ENCODE peak calls at places on chromosomes 5 and 9, in five cellular contexts. D is fibroblast of lung, U is GM12891, M is bronchial epithelial cell, O is KG1. Y is an unnamed sample.

GRCh38 chr9:136347472-136348256 is 15.9 kb downstream of the DNLZ start:
- DNase-seq in D (no peak), U (no peak), M (no peak), O (no peak), Y (no peak)

GRCh38 chr9:6783753-6784152 is 26.0 kb downstream of the KDM4C start:
- DNase-seq in D (no peak), U (no peak), M (no peak), O (no peak), Y (no peak)

GRCh38 chr9:99327667-99328066 is 105.6 kb downstream of the SEC61B start:
- DNase-seq in D (no peak), U (no peak), M (peak; percentile 55), O (no peak), Y (no peak)

GRCh38 chr5:121025671-121026070 is 561.6 kb downstream of the PRR16 start:
- DNase-seq in D (no peak), U (no peak), M (no peak), O (no peak), Y (no peak)

GRCh38 chr5:11075010-11075860 is 314.2 kb upstream of the DAP start:
- DNase-seq in D (no peak), U (no peak), M (no peak), O (no peak), Y (no peak)

GRCh38 chr5:35672995-35673394 is 55.3 kb downstream of the SPEF2 start:
- DNase-seq in D (no peak), U (no peak), M (no peak), O (no peak), Y (no peak)

GRCh38 chr5:139746691-139747582 is 48.7 kb upstream of the PSD2 start:
- DNase-seq in D (no peak), U (peak; percentile 49), M (no peak), O (no peak), Y (no peak)

GRCh38 chr5:71829206-71829605 is 110.1 kb downstream of the CARTPT start:
- DNase-seq in D (no peak), U (no peak), M (no peak), O (peak; percentile 8), Y (no peak)

GRCh38 chr5:5592541-5592940 is 170.1 kb downstream of the ICE1 start:
- DNase-seq in D (no peak), U (no peak), M (no peak), O (no peak), Y (no peak)

GRCh38 chr5:85814596-85814995 is 803.1 kb upstream of the COX7C start:
- DNase-seq in D (no peak), U (no peak), M (no peak), O (no peak), Y (no peak)

GRCh38 chr5:132655821-132656773 is 1.9 kb upstream of the IL13 start:
- DNase-seq in D (peak; percentile 19), U (no peak), M (no peak), O (no peak), Y (no peak)

GRCh38 chr5:94425396-94425795 is 193.0 kb downstream of the KIAA0825 start:
- DNase-seq in D (no peak), U (no peak), M (no peak), O (no peak), Y (no peak)

GRCh38 chr9:97413462-97413861 is 1.6 kb downstream of the TDRD7 start:
- DNase-seq in D (no peak), U (no peak), M (no peak), O (no peak), Y (no peak)

GRCh38 chr9:99385814-99386279 is 163.8 kb downstream of the SEC61B start:
- DNase-seq in D (peak; percentile 57), U (no peak), M (peak; percentile 63), O (no peak), Y (no peak)

GRCh38 chr9:81256368-81256767 is 433.0 kb downstream of the TLE1 start:
- DNase-seq in D (no peak), U (no peak), M (no peak), O (no peak), Y (no peak)

GRCh38 chr5:141969783-141970741 is 1.2 kb downstream of the RNF14 start:
- DNase-seq in D (no peak), U (peak; percentile 45), M (no peak), O (no peak), Y (no peak)

GRCh38 chr5:166596043-166596442 is 1695.4 kb upstream of the WWC1 start:
- DNase-seq in D (no peak), U (no peak), M (no peak), O (no peak), Y (no peak)

GRCh38 chr9:105693435-105694275 is 686 bp upstream of the TMEM38B start:
- DNase-seq in D (no peak), U (no peak), M (peak; percentile 3), O (peak; percentile 24), Y (no peak)

GRCh38 chr9:78806492-78807160 is 509.7 kb downstream of the PSAT1 start:
- DNase-seq in D (no peak), U (no peak), M (no peak), O (no peak), Y (no peak)

GRCh38 chr9:33430942-33431341 is 16.5 kb downstream of the AQP3 start:
- DNase-seq in D (no peak), U (no peak), M (no peak), O (no peak), Y (no peak)

GRCh38 chr5:172665049-172665541 is 24.0 kb downstream of the NEURL1B start:
- DNase-seq in D (no peak), U (no peak), M (no peak), O (no peak), Y (no peak)

GRCh38 chr9:35598863-35599590 is 6.0 kb upstream of the TESK1 start:
- DNase-seq in D (no peak), U (no peak), M (no peak), O (no peak), Y (no peak)

GRCh38 chr9:109062543-109062942 is 49.2 kb upstream of the CTNNAL1 start:
- DNase-seq in D (no peak), U (no peak), M (no peak), O (no peak), Y (no peak)

GRCh38 chr9:95874303-95874988 is 1.0 kb upstream of the ERCC6L2 start:
- DNase-seq in D (peak; percentile 14), U (no peak), M (no peak), O (no peak), Y (no peak)

GRCh38 chr5:115962565-115963402 is 509 bp downstream of the LVRN start:
- DNase-seq in D (peak; percentile 22), U (peak; percentile 25), M (no peak), O (no peak), Y (no peak)

GRCh38 chr5:147483197-147483790 is 26.6 kb downstream of the DPYSL3 start:
- DNase-seq in D (no peak), U (no peak), M (peak; percentile 58), O (no peak), Y (no peak)

GRCh38 chr9:80948876-80949275 is 740.5 kb downstream of the TLE1 start:
- DNase-seq in D (no peak), U (no peak), M (no peak), O (no peak), Y (no peak)

GRCh38 chr5:122951658-122952057 is 84.9 kb downstream of the PPIC start:
- DNase-seq in D (no peak), U (no peak), M (peak; percentile 7), O (no peak), Y (no peak)

GRCh38 chr5:85049020-85049419 is 664.3 kb upstream of the EDIL3 start:
- DNase-seq in D (peak; percentile 75), U (no peak), M (peak; percentile 38), O (peak; percentile 11), Y (no peak)

GRCh38 chr5:2663489-2663888 is 88.0 kb downstream of the IRX2 start:
- DNase-seq in D (no peak), U (no peak), M (no peak), O (no peak), Y (no peak)

GRCh38 chr5:139575751-139576150 is 14.6 kb downstream of the UBE2D2 start:
- DNase-seq in D (no peak), U (no peak), M (no peak), O (no peak), Y (no peak)

GRCh38 chr5:77843570-77844407 is 67.7 kb upstream of the TBCA start:
- DNase-seq in D (no peak), U (no peak), M (no peak), O (no peak), Y (no peak)

GRCh38 chr5:135444360-135444759 is 2.8 kb downstream of the DCANP1 start:
- DNase-seq in D (no peak), U (no peak), M (no peak), O (no peak), Y (no peak)

GRCh38 chr9:76866689-76867088 is 39.2 kb downstream of the PRUNE2 start:
- DNase-seq in D (peak; percentile 79), U (no peak), M (peak; percentile 83), O (no peak), Y (no peak)

GRCh38 chr9:5492965-5493364 is 17.4 kb upstream of the PDCD1LG2 start:
- DNase-seq in D (no peak), U (no peak), M (peak; percentile 92), O (no peak), Y (no peak)

GRCh38 chr5:146369691-146370090 is 31.1 kb downstream of the POU4F3 start:
- DNase-seq in D (no peak), U (no peak), M (peak; percentile 32), O (no peak), Y (no peak)

GRCh38 chr5:20347334-20347733 is 359.3 kb upstream of the CDH18 start:
- DNase-seq in D (no peak), U (no peak), M (no peak), O (no peak), Y (no peak)

GRCh38 chr9:97564291-97565175 is 63.1 kb downstream of the TMOD1 start:
- DNase-seq in D (peak; percentile 79), U (no peak), M (peak; percentile 19), O (no peak), Y (no peak)

GRCh38 chr5:144088211-144088965 is 82.1 kb downstream of the YIPF5 start:
- DNase-seq in D (no peak), U (no peak), M (no peak), O (no peak), Y (no peak)

Y was measured in keratinocyte.